ENCODE peak calls at places on chromosome 15, in seven cellular contexts. N is substantia nigra, L is transverse colon, O is A549, W is cardiac muscle cell, C is caudate nucleus, J is neural progenitor cell. T is an unnamed sample.

GRCh38 chr15:36591534-36592411 is 12.3 kb downstream of the CDIN1 start:
- DNase-seq in J (no peak), L (no peak), W (peak; percentile 29), C (no peak), N (no peak), O (peak; percentile 6), T (no peak)

GRCh38 chr15:31332020-31332680 is 5.5 kb downstream of the KLF13 start:
- DNase-seq in J (no peak), N (no peak), W (no peak), C (no peak), L (no peak), O (no peak), T (no peak)

GRCh38 chr15:101526021-101526420 is 36.5 kb upstream of the PCSK6 start:
- DNase-seq in J (no peak), C (no peak), L (no peak), O (no peak), W (no peak), N (no peak), T (no peak)

GRCh38 chr15:90903733-90904536 is 833 bp downstream of the MAN2A2 start:
- DNase-seq in W (no peak), J (peak; percentile 58), L (peak; percentile 45), N (no peak), O (peak; percentile 46), C (no peak), T (no peak)

GRCh38 chr15:90201944-90202375 is 830 bp downstream of the SEMA4B start:
- DNase-seq in L (no peak), N (no peak), W (no peak), O (no peak), C (no peak), J (peak; percentile 55), T (no peak)

GRCh38 chr15:69011641-69012040 is 2.9 kb upstream of the NOX5 start:
- DNase-seq in N (no peak), W (no peak), L (no peak), O (no peak), C (no peak), J (no peak), T (no peak)

GRCh38 chr15:90099868-90100854 is 2.1 kb downstream of the IDH2 start:
- DNase-seq in C (no peak), J (no peak), O (no peak), L (peak; percentile 64), N (peak; percentile 39), W (peak; percentile 57), T (peak; percentile 80)

GRCh38 chr15:68640791-68641331 is 62.1 kb downstream of the CORO2B start:
- DNase-seq in C (no peak), W (no peak), N (no peak), O (no peak), J (no peak), L (no peak), T (peak; percentile 69)

GRCh38 chr15:45099549-45100165 is 14.3 kb downstream of the DUOX2 start:
- DNase-seq in N (no peak), L (no peak), W (no peak), C (no peak), J (no peak), O (no peak), T (no peak)

GRCh38 chr15:95972136-95972553 is 358.4 kb upstream of the NR2F2 start:
- DNase-seq in C (no peak), N (no peak), O (no peak), W (peak; percentile 91), L (no peak), J (no peak), T (no peak)

GRCh38 chr15:60414016-60414682 is 16.4 kb upstream of the ANXA2 start:
- DNase-seq in N (no peak), W (peak; percentile 61), J (no peak), C (no peak), L (no peak), O (no peak), T (no peak)

GRCh38 chr15:54808321-54808720 is 388.4 kb downstream of the RSL24D1 start:
- DNase-seq in N (no peak), O (no peak), J (no peak), W (no peak), L (no peak), C (no peak), T (no peak)

GRCh38 chr15:77355321-77355720 is 64.6 kb downstream of the PEAK1 start:
- DNase-seq in L (no peak), N (no peak), W (no peak), O (no peak), J (no peak), C (no peak), T (no peak)
- H3K27ac ChIP-seq in L (no peak overlapping the region), N (no peak overlapping the region), W (no peak overlapping the region), O (no peak overlapping the region), J (no peak overlapping the region), C (no peak overlapping the region), T (no peak overlapping the region)

DNA sequence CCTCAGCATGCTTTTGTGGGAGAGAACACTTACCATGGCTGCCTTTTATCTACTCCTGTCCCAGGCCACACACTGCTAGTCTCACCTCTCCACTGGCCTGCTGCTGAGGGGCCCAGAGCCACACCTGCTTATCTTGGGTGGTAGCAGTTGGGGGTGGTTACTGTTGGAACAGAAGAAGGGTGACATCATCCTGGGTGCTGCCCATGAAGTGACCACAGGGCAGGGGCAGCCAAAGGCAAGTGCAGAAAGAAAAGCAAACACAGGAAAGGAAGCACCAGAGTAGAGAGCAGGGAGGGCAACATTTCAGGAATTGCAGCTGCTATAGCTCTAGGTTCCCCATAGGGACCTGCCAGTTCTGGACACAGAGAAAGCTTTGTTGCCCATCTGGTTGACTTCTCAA is 345.2 kb downstream of the VPS13C start:
- DNase-seq in O (no peak), N (no peak), J (no peak), W (no peak), L (no peak), C (no peak), T (no peak)
- H3K27ac ChIP-seq in O (no peak overlapping the region), N (no peak overlapping the region), J (no peak overlapping the region), W (no peak overlapping the region), L (no peak overlapping the region), C (no peak overlapping the region), T (no peak overlapping the region)

DNA sequence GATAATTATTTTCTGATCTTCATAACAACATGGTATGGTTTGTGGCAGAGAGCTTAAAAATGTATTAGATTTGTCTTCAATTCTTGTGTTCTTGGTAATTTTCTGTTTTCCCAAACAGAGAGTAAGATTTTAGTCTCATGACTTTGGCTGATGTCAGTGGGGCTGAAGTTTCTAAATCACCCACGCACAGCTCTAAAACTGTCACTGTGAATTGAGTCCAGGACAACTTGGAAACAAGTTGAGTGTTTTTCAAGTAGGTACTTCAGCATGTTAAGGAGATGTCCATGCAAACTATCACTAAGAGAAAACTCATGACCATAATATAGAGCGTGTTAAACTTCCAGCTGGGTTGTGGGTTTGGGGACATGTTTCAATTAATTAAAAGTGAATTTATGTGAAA is 90.0 kb downstream of the KLHL25 start:
- DNase-seq in J (no peak), W (no peak), C (no peak), N (no peak), L (no peak), O (no peak), T (no peak)
- H3K27ac ChIP-seq in J (no peak overlapping the region), W (peak overlapping the region; percentile 84), C (no peak overlapping the region), N (no peak overlapping the region), L (peak overlapping the region; percentile 71), O (no peak overlapping the region), T (peak overlapping the region; percentile 75)

GRCh38 chr15:84960391-84961113 is 21.1 kb upstream of the PDE8A start:
- DNase-seq in N (no peak), J (no peak), L (no peak), O (no peak), W (no peak), C (no peak), T (no peak)

GRCh38 chr15:84956199-84956598 is 25.5 kb upstream of the PDE8A start:
- DNase-seq in N (no peak), O (no peak), L (no peak), W (no peak), C (no peak), J (no peak), T (no peak)

GRCh38 chr15:84962975-84963374 is 18.7 kb upstream of the PDE8A start:
- DNase-seq in W (no peak), O (no peak), N (no peak), J (no peak), C (no peak), L (no peak), T (no peak)

GRCh38 chr15:84961114-84961452 is 20.6 kb upstream of the PDE8A start:
- DNase-seq in L (no peak), O (no peak), J (no peak), W (peak; percentile 77), C (no peak), N (no peak), T (no peak)

GRCh38 chr15:84961707-84962106 is 19.9 kb upstream of the PDE8A start:
- DNase-seq in O (no peak), W (no peak), L (no peak), C (no peak), J (no peak), N (no peak), T (no peak)
- H3K27ac ChIP-seq in O (no peak overlapping the region), W (no peak overlapping the region), L (no peak overlapping the region), C (no peak overlapping the region), J (no peak overlapping the region), N (no peak overlapping the region), T (no peak overlapping the region)

GRCh38 chr15:64850778-64851502 is 9.2 kb downstream of the PLEKHO2 start:
- DNase-seq in N (no peak), O (no peak), C (no peak), J (peak; percentile 3), W (no peak), L (no peak), T (no peak)
- H3K27ac ChIP-seq in N (peak overlapping the region; percentile 21), O (peak overlapping the region; percentile 72), C (no peak overlapping the region), J (no peak overlapping the region), W (no peak overlapping the region), L (peak overlapping the region; percentile 84), T (peak overlapping the region; percentile 92)

DNA sequence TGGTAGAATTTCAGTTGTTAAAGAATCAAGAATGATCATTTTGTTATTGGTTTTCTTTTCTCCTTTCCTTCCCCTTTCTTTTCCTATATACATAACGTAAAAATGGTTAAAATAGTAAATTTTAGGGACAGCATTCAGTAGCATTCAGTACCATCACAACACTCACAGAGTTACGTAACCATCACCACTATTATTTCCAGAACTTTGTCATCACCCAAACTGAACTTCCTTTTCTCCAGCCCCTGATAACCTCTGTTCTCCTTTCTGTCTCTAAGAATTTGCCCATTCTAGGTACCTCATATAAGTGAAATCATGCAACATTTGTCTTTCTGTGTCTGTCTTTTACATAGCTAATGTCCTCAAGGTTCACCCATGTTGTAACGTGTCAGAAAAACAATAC is 165.4 kb downstream of the AKAP13 start:
- DNase-seq in C (no peak), N (no peak), W (peak; percentile 34), O (no peak), L (no peak), J (no peak), T (no peak)
- H3K27ac ChIP-seq in C (no peak overlapping the region), N (no peak overlapping the region), W (no peak overlapping the region), O (no peak overlapping the region), L (peak overlapping the region; percentile 89), J (no peak overlapping the region), T (no peak overlapping the region)

T was measured in coronary artery.